ENCODE peak calls at places on chromosome 14, in seven cellular contexts. D, H, N, E, R, X and J are unnamed samples.
A peak's percentile ranks its signal among the peaks of the same experiment; 100 is the strongest.

GRCh38 chr14:60311417-60311816 is 62.4 kb downstream of the PPM1A start:
- DNase-seq in H (peak; percentile 23), X (no peak), E (no peak), R (no peak), D (no peak), N (no peak), J (no peak)

GRCh38 chr14:95502381-95502950 is 14.0 kb downstream of the SYNE3 start:
- DNase-seq in N (no peak), R (no peak), E (no peak), X (no peak), H (no peak), D (no peak), J (no peak)

GRCh38 chr14:52590318-52590717 is 37.7 kb downstream of the GPR137C start:
- DNase-seq in X (no peak), D (no peak), R (no peak), E (no peak), H (no peak), N (no peak), J (no peak)

GRCh38 chr14:22071001-22071400 is 397.4 kb upstream of the OR4E1 start:
- DNase-seq in X (no peak), E (no peak), R (no peak), H (no peak), N (no peak), D (no peak), J (peak; percentile 73)

GRCh38 chr14:55136868-55137785 is 8.1 kb downstream of the LGALS3 start:
- DNase-seq in R (no peak), D (no peak), H (peak; percentile 85), X (no peak), E (no peak), N (peak; percentile 89), J (no peak)

GRCh38 chr14:92944976-92945375 is 22.0 kb downstream of the CHGA start:
- DNase-seq in E (no peak), N (no peak), R (no peak), D (no peak), X (peak; percentile 75), H (no peak), J (no peak)

GRCh38 chr14:43677581-43677980 is 829.5 kb downstream of the FSCB start:
- DNase-seq in D (no peak), H (no peak), R (no peak), E (no peak), X (no peak), N (no peak), J (no peak)

GRCh38 chr14:20468773-20469241 is 399 bp upstream of the PNP start:
- DNase-seq in R (peak; percentile 16), D (no peak), N (no peak), X (peak; percentile 85), H (peak; percentile 49), E (no peak), J (no peak)

GRCh38 chr14:68633131-68633991 is 159.5 kb downstream of the ZFP36L1 start:
- DNase-seq in R (peak; percentile 49), E (no peak), D (no peak), X (no peak), H (no peak), N (no peak), J (no peak)

GRCh38 chr14:21846227-21846885 is 172.7 kb upstream of the OR4E1 start:
- DNase-seq in R (peak; percentile 28), N (no peak), D (no peak), H (peak; percentile 18), X (peak; percentile 80), E (peak; percentile 55), J (peak; percentile 48)

GRCh38 chr14:20615996-20616395 is 24.8 kb upstream of the RNASE12 start:
- DNase-seq in E (no peak), X (no peak), H (no peak), R (no peak), D (no peak), N (no peak), J (no peak)

GRCh38 chr14:74921987-74922751 is 891 bp downstream of the RPS6KL1 start:
- DNase-seq in H (no peak), N (no peak), X (no peak), E (no peak), D (no peak), R (no peak), J (no peak)

GRCh38 chr14:77002889-77003288 is 25.6 kb downstream of the IRF2BPL start:
- DNase-seq in X (no peak), N (no peak), R (peak; percentile 16), E (no peak), D (no peak), H (no peak), J (no peak)
- H3K4me1 ChIP-seq in X (peaks cover 50% of the 10 kb centered on the region), N (peaks cover 18% of the 10 kb centered on the region), R (peaks cover 62% of the 10 kb centered on the region), E (peaks cover 67% of the 10 kb centered on the region), D (peaks cover 49% of the 10 kb centered on the region), H (peaks cover 12% of the 10 kb centered on the region), J (no peaks in the 10 kb centered on the region)

GRCh38 chr14:105064721-105065143 is 498 bp downstream of the GPR132 start:
- DNase-seq in E (peak; percentile 69), N (no peak), X (peak; percentile 90), R (peak; percentile 82), H (peak; percentile 35), D (no peak), J (no peak)
- H3K4me1 ChIP-seq in E (peaks cover 17% of the 10 kb centered on the region), N (peaks cover 49% of the 10 kb centered on the region), X (peaks cover 92% of the 10 kb centered on the region), R (peaks cover 18% of the 10 kb centered on the region), H (no peaks in the 10 kb centered on the region), D (peaks cover 26% of the 10 kb centered on the region), J (peaks cover 67% of the 10 kb centered on the region)

DNA sequence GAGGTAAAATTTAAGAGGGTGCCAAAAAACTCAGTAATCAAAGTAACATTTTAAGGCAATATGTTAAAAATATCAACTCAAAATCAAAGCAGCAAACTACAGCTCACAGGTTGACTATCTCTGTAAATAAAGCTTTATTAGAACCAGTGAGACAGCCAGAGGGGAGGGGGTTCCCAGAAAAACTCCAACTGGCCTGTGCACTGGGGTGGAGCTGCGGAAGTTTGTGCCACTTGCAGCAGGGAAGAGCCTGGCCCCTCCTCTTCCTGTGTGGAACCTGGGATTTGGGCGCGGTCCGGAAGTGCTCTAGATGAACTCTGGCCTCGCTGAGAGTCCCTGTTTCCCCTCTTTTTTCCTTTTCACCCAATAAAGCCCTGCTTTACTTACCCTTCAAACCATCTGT is 8.1 kb downstream of the STON2 start:
- DNase-seq in X (no peak), E (no peak), H (no peak), N (no peak), D (no peak), R (no peak), J (no peak)
- H3K4me1 ChIP-seq in X (no peaks in the 10 kb centered on the region), E (peaks cover 17% of the 10 kb centered on the region), H (no peaks in the 10 kb centered on the region), N (no peaks in the 10 kb centered on the region), D (peaks cover 22% of the 10 kb centered on the region), R (no peaks in the 10 kb centered on the region), J (no peaks in the 10 kb centered on the region)

DNA sequence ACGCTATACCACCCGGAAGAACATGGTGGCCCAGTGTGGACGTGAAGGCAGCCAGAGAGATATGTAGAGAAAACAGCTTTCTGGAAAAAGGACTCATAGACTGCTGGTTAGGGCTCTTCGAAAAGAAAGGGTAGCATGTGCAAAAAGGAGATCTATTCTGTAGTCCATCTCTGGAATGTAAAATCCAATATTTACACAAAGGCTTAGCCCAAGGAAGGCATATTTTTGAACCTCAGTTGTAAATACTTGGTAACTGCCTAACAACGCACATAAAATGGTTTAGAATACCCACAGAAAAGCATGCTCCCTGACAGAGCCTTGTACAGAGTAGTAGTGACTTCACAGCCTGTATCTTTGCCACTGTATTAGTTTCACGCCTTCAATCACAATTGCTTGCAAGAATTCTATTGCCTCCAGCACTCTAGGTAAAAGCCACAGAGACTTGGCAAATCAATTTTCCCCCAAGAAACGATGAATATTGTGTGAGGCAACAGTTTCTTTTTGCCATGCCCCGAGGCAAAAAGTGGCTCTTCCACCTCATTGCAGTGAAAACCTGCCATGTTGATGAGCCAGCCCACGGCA is 59.2 kb downstream of the TRIM9 start:
- DNase-seq in H (no peak), R (peak; percentile 11), X (no peak), D (no peak), E (peak; percentile 51), N (no peak), J (no peak)
- H3K4me1 ChIP-seq in H (no peaks in the 10 kb centered on the region), R (no peaks in the 10 kb centered on the region), X (no peaks in the 10 kb centered on the region), D (no peaks in the 10 kb centered on the region), E (peaks cover 21% of the 10 kb centered on the region), N (no peaks in the 10 kb centered on the region), J (no peaks in the 10 kb centered on the region)

DNA sequence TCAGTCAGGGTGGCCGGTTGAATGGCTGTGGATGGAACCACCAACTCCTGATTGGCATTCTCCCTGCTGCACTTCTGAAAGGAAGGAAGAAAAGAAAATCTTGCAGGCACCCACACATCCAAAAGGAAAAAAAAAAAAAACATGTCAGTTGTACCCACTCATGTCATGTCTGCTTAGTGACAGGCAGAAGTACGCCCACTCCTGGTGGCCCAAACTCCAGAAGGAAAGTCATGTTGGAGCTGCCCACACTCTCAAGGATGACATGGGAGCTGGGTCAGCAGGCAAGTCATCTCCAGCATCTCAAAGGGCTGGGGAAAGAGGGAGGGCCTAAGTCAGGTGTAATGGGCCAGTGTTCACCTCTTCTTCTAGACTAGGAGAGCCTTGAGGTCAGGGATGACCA is 1079.1 kb downstream of the BCL11B start:
- DNase-seq in H (no peak), R (no peak), E (no peak), D (no peak), N (no peak), X (no peak), J (no peak)
- H3K4me1 ChIP-seq in H (no peaks in the 10 kb centered on the region), R (no peaks in the 10 kb centered on the region), E (no peaks in the 10 kb centered on the region), D (no peaks in the 10 kb centered on the region), N (no peaks in the 10 kb centered on the region), X (no peaks in the 10 kb centered on the region), J (peaks cover 67% of the 10 kb centered on the region)

GRCh38 chr14:51023964-51024363 is 70.9 kb downstream of the TRIM9 start:
- DNase-seq in X (no peak), N (no peak), H (peak; percentile 55), D (no peak), R (no peak), E (no peak), J (no peak)

GRCh38 chr14:51020024-51020710 is 74.7 kb downstream of the TRIM9 start:
- DNase-seq in E (no peak), R (no peak), H (no peak), N (no peak), X (no peak), D (no peak), J (no peak)

GRCh38 chr14:51028851-51029754 is 65.8 kb downstream of the TRIM9 start:
- DNase-seq in R (no peak), N (no peak), E (no peak), D (no peak), X (peak; percentile 34), H (no peak), J (no peak)

GRCh38 chr14:51022769-51023168 is 72.1 kb downstream of the TRIM9 start:
- DNase-seq in X (no peak), D (no peak), R (no peak), H (no peak), E (no peak), N (no peak), J (no peak)

GRCh38 chr14:51024377-51024776 is 70.5 kb downstream of the TRIM9 start:
- DNase-seq in E (no peak), D (no peak), H (no peak), R (no peak), N (no peak), X (no peak), J (no peak)
- H3K4me1 ChIP-seq in E (no peaks in the 10 kb centered on the region), D (no peaks in the 10 kb centered on the region), H (peaks cover under 1% of the 10 kb centered on the region), R (peaks cover 18% of the 10 kb centered on the region), N (no peaks in the 10 kb centered on the region), X (no peaks in the 10 kb centered on the region), J (no peaks in the 10 kb centered on the region)